ENCODE peak calls at places on chromosomes 6 and 20, in five cellular contexts. One of them, this sample, is unnamed.

GRCh38 chr6:70371454-70372105 is 41.7 kb upstream of the FAM135A start:
- DNase-seq in neural progenitor cell: peak
- DNase-seq in left ventricle myocardium inferior: no peak
- DNase-seq in cardiac muscle cell: peak
- DNase-seq in HFF-Myc: peak
- DNase-seq in this sample: peak

GRCh38 chr6:96626749-96627353 is 63.9 kb downstream of the FHL5 start:
- DNase-seq in HFF-Myc: peak
- DNase-seq in cardiac muscle cell: peak
- DNase-seq in neural progenitor cell: peak
- DNase-seq in left ventricle myocardium inferior: no peak
- DNase-seq in this sample: peak

GRCh38 chr6:7758456-7758855 is 32.6 kb downstream of the BMP6 start:
- DNase-seq in left ventricle myocardium inferior: no peak
- DNase-seq in HFF-Myc: peak
- DNase-seq in cardiac muscle cell: peak
- DNase-seq in neural progenitor cell: no peak
- DNase-seq in this sample: no peak

GRCh38 chr6:150229775-150230561 is 87.1 kb downstream of the PPP1R14C start:
- DNase-seq in HFF-Myc: no peak
- DNase-seq in neural progenitor cell: no peak
- DNase-seq in cardiac muscle cell: no peak
- DNase-seq in left ventricle myocardium inferior: no peak
- DNase-seq in this sample: no peak

GRCh38 chr6:30813623-30814136 is 69.3 kb upstream of the IER3 start:
- DNase-seq in left ventricle myocardium inferior: no peak
- DNase-seq in neural progenitor cell: no peak
- DNase-seq in HFF-Myc: no peak
- DNase-seq in cardiac muscle cell: no peak
- DNase-seq in this sample: no peak

GRCh38 chr6:75563032-75563431 is 38.6 kb upstream of the SENP6 start:
- DNase-seq in HFF-Myc: peak
- DNase-seq in left ventricle myocardium inferior: no peak
- DNase-seq in cardiac muscle cell: peak
- DNase-seq in neural progenitor cell: peak
- DNase-seq in this sample: peak

GRCh38 chr20:43720007-43720406 is 6.8 kb downstream of the GTSF1L start:
- DNase-seq in left ventricle myocardium inferior: no peak
- DNase-seq in cardiac muscle cell: no peak
- DNase-seq in HFF-Myc: no peak
- DNase-seq in neural progenitor cell: no peak
- DNase-seq in this sample: no peak

GRCh38 chr6:147930743-147931142 is 411.9 kb upstream of the SASH1 start:
- DNase-seq in left ventricle myocardium inferior: no peak
- DNase-seq in HFF-Myc: no peak
- DNase-seq in cardiac muscle cell: no peak
- DNase-seq in neural progenitor cell: no peak
- DNase-seq in this sample: no peak

GRCh38 chr20:8693709-8694108 is 375.2 kb upstream of the PLCB4 start:
- DNase-seq in neural progenitor cell: no peak
- DNase-seq in HFF-Myc: peak
- DNase-seq in cardiac muscle cell: peak
- DNase-seq in left ventricle myocardium inferior: no peak
- DNase-seq in this sample: no peak

GRCh38 chr20:59004763-59005522 is 2.1 kb downstream of the CTSZ start:
- DNase-seq in HFF-Myc: no peak
- DNase-seq in left ventricle myocardium inferior: peak
- DNase-seq in neural progenitor cell: no peak
- DNase-seq in cardiac muscle cell: no peak
- DNase-seq in this sample: peak

DNA sequence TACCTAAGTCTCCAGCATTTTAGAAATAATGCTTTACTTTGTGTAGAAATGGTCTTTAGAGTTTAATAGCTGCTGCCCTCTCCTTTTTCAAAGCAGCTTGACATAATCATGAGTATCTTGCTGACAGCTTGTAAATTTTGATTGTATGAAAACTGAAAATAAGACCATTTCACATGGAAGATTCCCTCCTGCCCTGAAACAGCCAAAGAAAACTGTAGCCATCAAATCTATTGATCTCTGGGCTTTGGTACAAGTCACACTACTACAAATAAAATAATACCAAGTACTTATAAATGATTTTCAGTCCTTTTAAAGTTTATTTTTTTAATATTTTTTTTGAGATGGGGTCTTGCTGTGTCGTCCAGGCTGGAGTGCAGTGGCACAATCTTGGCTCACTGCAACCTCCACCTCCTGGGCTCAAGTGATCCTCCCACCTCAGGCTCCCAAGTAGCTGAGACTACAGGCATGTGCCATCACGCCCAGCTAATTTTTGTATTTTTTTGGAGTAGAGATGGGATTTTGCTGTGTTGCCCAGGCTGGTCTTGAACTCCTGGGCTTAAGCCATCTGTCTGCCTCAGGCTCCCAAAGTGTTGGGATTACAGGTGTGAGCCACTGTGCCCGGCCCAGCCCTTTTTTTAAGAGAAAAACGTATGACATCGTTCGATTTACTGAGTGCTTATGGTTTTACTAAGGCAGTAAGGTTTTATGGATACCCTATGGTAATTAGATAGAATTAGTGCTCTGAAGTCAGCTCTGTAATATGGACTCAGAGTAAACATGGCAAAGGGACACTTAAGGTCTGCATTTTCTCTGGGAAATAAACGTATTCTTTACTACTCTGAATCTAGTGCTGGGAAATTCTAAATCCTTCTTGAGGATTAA is 7.0 kb downstream of the PTPN1 start:
- DNase-seq in cardiac muscle cell: no peak
- DNase-seq in HFF-Myc: no peak
- DNase-seq in left ventricle myocardium inferior: no peak
- DNase-seq in neural progenitor cell: no peak
- DNase-seq in this sample: no peak
- H3K4me3 ChIP-seq in cardiac muscle cell: no peak
- H3K4me3 ChIP-seq in HFF-Myc: peak
- H3K4me3 ChIP-seq in left ventricle myocardium inferior: no peak
- H3K4me3 ChIP-seq in neural progenitor cell: no peak
- H3K4me3 ChIP-seq in this sample: no peak

GRCh38 chr6:159106627-159107241 is 61.9 kb upstream of the TAGAP start:
- DNase-seq in HFF-Myc: no peak
- DNase-seq in cardiac muscle cell: peak
- DNase-seq in neural progenitor cell: peak
- DNase-seq in left ventricle myocardium inferior: peak
- DNase-seq in this sample: peak
- H3K4me3 ChIP-seq in HFF-Myc: no peak
- H3K4me3 ChIP-seq in cardiac muscle cell: no peak
- H3K4me3 ChIP-seq in neural progenitor cell: no peak
- H3K4me3 ChIP-seq in left ventricle myocardium inferior: peak
- H3K4me3 ChIP-seq in this sample: no peak

DNA sequence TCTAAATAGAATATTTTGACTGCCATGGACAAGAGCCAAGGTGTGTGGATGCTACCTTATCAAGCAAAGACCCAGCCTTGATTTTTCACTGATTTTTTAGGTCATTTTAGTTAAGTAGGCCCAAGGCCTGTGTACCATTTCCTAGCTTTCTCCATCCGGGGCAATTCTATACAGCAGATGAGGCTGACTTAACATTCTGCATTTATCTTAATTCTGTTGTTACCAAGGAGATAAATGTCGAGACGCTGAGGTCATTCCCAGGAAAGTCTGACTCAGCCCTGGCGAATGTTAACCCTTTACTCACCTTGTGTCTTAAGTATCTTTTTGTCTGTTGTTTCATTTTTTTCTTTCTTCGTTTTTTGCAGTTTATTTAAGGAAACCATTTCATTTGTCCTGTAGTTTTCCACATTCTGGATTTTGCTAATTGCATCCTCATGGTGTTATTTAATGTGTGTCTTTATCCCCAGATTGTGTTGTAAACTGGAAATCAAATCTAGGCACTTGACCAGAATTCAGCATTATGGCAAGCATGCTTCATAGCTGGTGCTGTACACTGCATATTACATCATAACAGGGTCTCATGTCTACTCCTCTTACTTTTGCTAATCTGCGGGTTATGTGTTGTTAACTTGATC is 277.0 kb downstream of the CDKAL1 start:
- DNase-seq in left ventricle myocardium inferior: no peak
- DNase-seq in neural progenitor cell: peak
- DNase-seq in HFF-Myc: peak
- DNase-seq in cardiac muscle cell: peak
- DNase-seq in this sample: peak
- H3K4me3 ChIP-seq in left ventricle myocardium inferior: no peak
- H3K4me3 ChIP-seq in neural progenitor cell: no peak
- H3K4me3 ChIP-seq in HFF-Myc: no peak
- H3K4me3 ChIP-seq in cardiac muscle cell: no peak
- H3K4me3 ChIP-seq in this sample: no peak

GRCh38 chr6:32244270-32244669 is 20.4 kb upstream of the NOTCH4 start:
- DNase-seq in HFF-Myc: no peak
- DNase-seq in left ventricle myocardium inferior: no peak
- DNase-seq in cardiac muscle cell: peak
- DNase-seq in neural progenitor cell: no peak
- DNase-seq in this sample: no peak
- H3K4me3 ChIP-seq in HFF-Myc: no peak
- H3K4me3 ChIP-seq in left ventricle myocardium inferior: peak
- H3K4me3 ChIP-seq in cardiac muscle cell: no peak
- H3K4me3 ChIP-seq in neural progenitor cell: no peak
- H3K4me3 ChIP-seq in this sample: no peak

DNA sequence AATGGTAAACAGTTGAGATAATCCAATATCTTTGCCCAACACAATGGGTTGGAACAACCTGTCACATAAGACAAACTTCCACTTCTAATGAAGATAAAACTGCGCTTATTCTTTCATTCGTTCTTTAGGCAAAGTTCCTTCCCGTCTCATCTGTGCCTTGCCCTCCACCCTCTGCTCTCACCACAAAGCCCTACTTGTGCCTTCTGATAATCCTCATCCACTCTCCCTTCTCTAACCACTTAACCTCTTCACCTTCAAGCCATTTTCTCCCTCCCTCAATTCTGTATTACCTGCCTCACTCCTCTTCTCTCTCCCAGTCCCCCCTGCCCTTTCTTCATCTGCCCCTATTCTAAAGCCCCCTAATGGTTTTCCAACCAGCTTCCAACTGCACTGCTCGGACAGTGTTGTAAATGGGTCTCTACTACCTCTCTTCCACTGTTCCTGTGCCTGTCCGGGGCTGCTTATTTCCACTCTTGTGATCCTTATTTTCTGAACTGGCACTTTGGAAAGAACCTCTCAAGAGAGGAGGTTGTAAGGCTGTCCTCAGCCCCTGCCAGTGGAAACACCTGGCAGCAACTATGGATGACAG is 62.9 kb upstream of the MYB start:
- DNase-seq in left ventricle myocardium inferior: no peak
- DNase-seq in cardiac muscle cell: no peak
- DNase-seq in HFF-Myc: no peak
- DNase-seq in neural progenitor cell: no peak
- DNase-seq in this sample: no peak
- H3K4me3 ChIP-seq in left ventricle myocardium inferior: no peak
- H3K4me3 ChIP-seq in cardiac muscle cell: no peak
- H3K4me3 ChIP-seq in HFF-Myc: no peak
- H3K4me3 ChIP-seq in neural progenitor cell: no peak
- H3K4me3 ChIP-seq in this sample: no peak

This sample was measured in H7.